ENCODE peak calls at places on chromosomes 3 and 15, in five cellular contexts. I is suprapubic skin, Z is epithelial cell of proximal tubule, J is lower lobe of right lung, O is brain microvascular endothelial cell. K is an unnamed sample.

GRCh38 chr3:161177996-161178395 is 43.1 kb upstream of the NMD3 start:
- DNase-seq in Z (no peak), J (no peak), I (no peak), O (no peak), K (peak; percentile 8)

GRCh38 chr15:52680041-52680391 is 828 bp upstream of the ATOSA start:
- DNase-seq in Z (no peak), J (no peak), I (no peak), O (peak; percentile 6), K (no peak)

GRCh38 chr3:177195242-177195940 is 1.9 kb downstream of the TBL1XR1 start:
- DNase-seq in I (no peak), J (no peak), Z (no peak), O (no peak), K (peak; percentile 44)

GRCh38 chr3:161925749-161926360 is 429.2 kb downstream of the OTOL1 start:
- DNase-seq in J (no peak), I (no peak), Z (no peak), O (no peak), K (no peak)

GRCh38 chr3:4774531-4774930 is 204.7 kb upstream of the BHLHE40 start:
- DNase-seq in J (no peak), O (no peak), Z (no peak), I (no peak), K (no peak)

GRCh38 chr3:33426068-33426467 is 14.1 kb downstream of the UBP1 start:
- DNase-seq in J (no peak), O (no peak), I (no peak), Z (no peak), K (peak; percentile 58)

GRCh38 chr15:38945551-38946298 is 381.1 kb upstream of the RASGRP1 start:
- DNase-seq in Z (no peak), J (no peak), I (no peak), O (no peak), K (no peak)

GRCh38 chr3:156131241-156131640 is 10.9 kb downstream of the KCNAB1 start:
- DNase-seq in O (no peak), I (no peak), J (no peak), Z (no peak), K (no peak)

GRCh38 chr3:118890186-118890585 is 144.5 kb downstream of the IGSF11 start:
- DNase-seq in Z (no peak), J (no peak), O (no peak), I (no peak), K (no peak)

GRCh38 chr15:63426552-63426951 is 44.9 kb upstream of the CA12 start:
- DNase-seq in I (no peak), O (no peak), Z (no peak), J (no peak), K (no peak)

GRCh38 chr3:115825046-115825445 is 201.7 kb downstream of the GAP43 start:
- DNase-seq in J (no peak), O (peak; percentile 57), Z (peak; percentile 35), I (no peak), K (no peak)

GRCh38 chr3:12648384-12648959 is 15.4 kb downstream of the RAF1 start:
- DNase-seq in Z (no peak), I (no peak), J (no peak), O (no peak), K (no peak)

GRCh38 chr3:151460240-151460639 is 621 bp downstream of the IGSF10 start:
- DNase-seq in J (no peak), Z (no peak), I (no peak), O (no peak), K (no peak)
- H3K4me3 ChIP-seq in J (peak overlapping the region; percentile 55), Z (peak overlapping the region; percentile 60), I (peak overlapping the region; percentile 58), O (peak overlapping the region; percentile 60), K (no peak overlapping the region)

GRCh38 chr15:54506977-54507524 is 528.8 kb downstream of the UNC13C start:
- DNase-seq in I (no peak), Z (no peak), J (no peak), O (no peak), K (no peak)
- H3K4me3 ChIP-seq in I (no peak overlapping the region), Z (no peak overlapping the region), J (no peak overlapping the region), O (no peak overlapping the region), K (no peak overlapping the region)

DNA sequence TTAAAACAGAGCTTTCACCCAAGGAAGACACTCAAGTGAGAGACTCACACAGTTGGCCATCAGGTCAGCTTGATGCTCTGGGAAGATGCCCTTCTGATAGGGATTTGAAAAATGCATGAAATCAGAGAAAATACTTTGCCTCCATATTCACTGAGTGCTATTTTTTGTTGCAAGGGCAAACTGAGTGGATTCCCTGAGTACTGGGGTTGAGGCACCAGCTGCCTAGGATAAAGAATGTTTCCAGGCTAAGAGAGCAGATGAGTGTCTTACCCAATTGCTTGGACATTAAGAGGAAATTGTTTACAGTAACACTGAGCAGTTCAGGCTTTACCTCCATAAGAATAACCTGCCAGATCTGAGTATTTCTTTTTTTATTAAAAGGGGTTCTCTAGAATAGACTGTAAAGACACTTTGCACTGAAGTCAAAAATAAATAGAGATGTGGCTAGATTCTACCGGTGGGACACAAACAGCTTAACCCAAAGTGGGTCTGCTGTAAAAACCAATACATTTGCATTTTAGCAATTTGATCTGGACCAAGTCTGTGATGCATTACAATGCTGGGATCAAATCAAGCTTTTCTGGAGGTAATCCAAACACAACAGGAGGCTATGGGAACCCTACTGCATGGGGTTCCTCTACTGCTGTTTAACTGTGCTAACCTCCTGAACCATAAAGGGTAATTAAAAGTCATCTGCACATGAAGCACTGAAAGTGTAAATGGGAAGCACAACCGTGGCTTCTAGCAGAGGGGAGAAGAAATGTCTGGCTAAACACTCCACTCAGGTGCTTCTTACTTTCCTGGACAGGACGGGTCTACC is 238.8 kb upstream of the WNT5A start:
- DNase-seq in O (no peak), I (no peak), J (no peak), Z (no peak), K (peak; percentile 45)
- H3K4me3 ChIP-seq in O (no peak overlapping the region), I (no peak overlapping the region), J (no peak overlapping the region), Z (no peak overlapping the region), K (no peak overlapping the region)

DNA sequence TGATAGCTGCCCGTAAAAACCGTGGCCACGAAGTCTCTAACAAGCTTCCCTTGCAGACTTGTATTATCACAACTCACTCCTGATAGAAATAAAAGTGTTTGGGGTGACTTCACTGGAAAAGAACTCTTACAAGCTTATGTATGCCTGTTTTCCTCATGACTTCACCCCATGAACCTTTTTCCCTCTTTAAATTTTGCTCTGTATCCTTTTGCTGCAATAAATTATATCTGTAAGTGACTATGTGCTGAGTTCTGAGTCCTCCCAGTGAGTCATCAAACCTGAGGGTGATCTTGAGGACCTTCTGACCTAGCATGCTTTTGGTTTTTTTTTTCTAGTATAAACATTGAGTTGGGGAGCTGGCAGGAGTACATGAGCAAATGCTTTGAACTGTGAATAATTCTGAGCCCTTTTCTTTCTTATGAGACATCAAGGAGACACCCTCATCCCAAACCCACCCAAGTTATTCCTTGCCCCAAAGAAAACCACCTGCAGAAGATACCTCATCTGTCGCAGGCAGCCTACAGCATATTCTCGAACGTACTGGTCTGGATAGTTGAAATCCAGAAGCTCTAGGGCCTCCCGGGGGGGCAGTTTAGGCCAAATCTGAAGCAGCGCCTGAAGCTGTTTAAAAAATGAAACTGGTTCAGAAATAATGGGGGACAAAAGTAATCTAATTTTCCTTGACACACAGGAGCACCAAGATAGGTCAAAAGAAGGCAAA is 85.9 kb downstream of the FAIM start:
- DNase-seq in Z (peak; percentile 79), I (no peak), O (peak; percentile 92), J (no peak), K (peak; percentile 45)
- H3K4me3 ChIP-seq in Z (no peak overlapping the region), I (no peak overlapping the region), O (no peak overlapping the region), J (no peak overlapping the region), K (no peak overlapping the region)

GRCh38 chr3:51706788-51707731 is at the start of gene GRM2:
- DNase-seq in Z (no peak), I (peak; percentile 82), J (peak; percentile 81), O (peak; percentile 77), K (peak; percentile 68)
- H3K4me3 ChIP-seq in Z (peak within 1 kb of the TSS; percentile 25), I (peak within 1 kb of the TSS; percentile 46), J (peak within 1 kb of the TSS; percentile 37), O (peak within 1 kb of the TSS; percentile 48), K (peak within 1 kb of the TSS; percentile 36)